ENCODE peak calls at places on chromosomes 12 and 14, in five cellular contexts. S, Y, N, J and K are unnamed samples.

GRCh38 chr12:102478416-102479098 is 1.8 kb downstream of the IGF1 start:
- DNase-seq in S (no peak), Y (peak), N (no peak), J (no peak), K (no peak)

GRCh38 chr14:74980398-74980745 is 22.3 kb upstream of the EIF2B2 start:
- DNase-seq in Y (no peak), J (no peak), N (no peak), S (no peak), K (no peak)

GRCh38 chr14:90781344-90781761 is 34.9 kb downstream of the TTC7B start:
- DNase-seq in S (no peak), N (no peak), Y (no peak), J (no peak), K (no peak)

GRCh38 chr12:122323311-122324019 is 57.2 kb upstream of the VPS33A start:
- DNase-seq in S (no peak), Y (no peak), N (no peak), J (no peak), K (no peak)

GRCh38 chr12:109934026-109934425 is 34.0 kb downstream of the TCHP start:
- DNase-seq in Y (peak), N (no peak), J (no peak), S (no peak), K (no peak)

GRCh38 chr12:85874064-85874463 is at the start of gene NTS:
- DNase-seq in S (no peak), J (no peak), Y (peak), N (no peak), K (no peak)

GRCh38 chr12:126361804-126362203 is 1296.6 kb downstream of the AACS start:
- DNase-seq in J (no peak), Y (no peak), S (no peak), N (no peak), K (no peak)

GRCh38 chr12:77847060-77847541 is 16.4 kb downstream of the NAV3 start:
- DNase-seq in Y (peak), S (no peak), N (peak), J (no peak), K (no peak)

GRCh38 chr12:32983968-32984367 is 87.4 kb upstream of the PKP2 start:
- DNase-seq in J (no peak), S (peak), Y (no peak), N (no peak), K (no peak)

GRCh38 chr12:2248901-2249381 is 196.2 kb downstream of the CACNA1C start:
- DNase-seq in J (peak), Y (peak), S (no peak), N (no peak), K (no peak)

GRCh38 chr14:104845834-104846441 is 19.1 kb upstream of the CEP170B start:
- DNase-seq in N (no peak), S (no peak), Y (no peak), J (no peak), K (no peak)

GRCh38 chr12:57461326-57461903 is 1.8 kb downstream of the GLI1 start:
- DNase-seq in Y (peak), S (peak), J (peak), N (peak), K (peak)

GRCh38 chr12:57464569-57464968 is 5.0 kb downstream of the GLI1 start:
- DNase-seq in J (no peak), S (no peak), Y (no peak), N (no peak), K (no peak)

GRCh38 chr12:57460457-57461325 is 1.1 kb downstream of the GLI1 start:
- DNase-seq in J (no peak), N (no peak), S (peak), Y (peak), K (peak)

GRCh38 chr12:57461904-57462306 is 2.3 kb downstream of the GLI1 start:
- DNase-seq in Y (peak), J (no peak), N (peak), S (no peak), K (no peak)

GRCh38 chr12:57462307-57463253 is 3.0 kb downstream of the GLI1 start:
- DNase-seq in N (peak), J (peak), Y (peak), S (peak), K (peak)
- TF ChIP-seq CTCF in N (peak), J (peak), Y (peak), S (peak), K (peak)

GRCh38 chr12:115194857-115195256 is 510.9 kb upstream of the TBX3 start:
- DNase-seq in N (no peak), S (no peak), J (no peak), Y (no peak), K (no peak)
- TF ChIP-seq CTCF in N (no peak), S (no peak), J (no peak), Y (no peak), K (no peak)

GRCh38 chr12:69566603-69567002 is 18.7 kb upstream of the CCT2 start:
- DNase-seq in N (no peak), J (no peak), Y (no peak), S (no peak), K (no peak)
- TF ChIP-seq CTCF in N (no peak), J (no peak), Y (no peak), S (peak), K (no peak)

GRCh38 chr14:20907214-20907613 is 16.0 kb downstream of the RNASE3 start:
- DNase-seq in N (no peak), J (no peak), S (no peak), Y (no peak), K (no peak)

GRCh38 chr14:20905661-20906060 is 14.5 kb downstream of the RNASE3 start:
- DNase-seq in Y (no peak), J (no peak), S (no peak), N (no peak), K (no peak)

DNA sequence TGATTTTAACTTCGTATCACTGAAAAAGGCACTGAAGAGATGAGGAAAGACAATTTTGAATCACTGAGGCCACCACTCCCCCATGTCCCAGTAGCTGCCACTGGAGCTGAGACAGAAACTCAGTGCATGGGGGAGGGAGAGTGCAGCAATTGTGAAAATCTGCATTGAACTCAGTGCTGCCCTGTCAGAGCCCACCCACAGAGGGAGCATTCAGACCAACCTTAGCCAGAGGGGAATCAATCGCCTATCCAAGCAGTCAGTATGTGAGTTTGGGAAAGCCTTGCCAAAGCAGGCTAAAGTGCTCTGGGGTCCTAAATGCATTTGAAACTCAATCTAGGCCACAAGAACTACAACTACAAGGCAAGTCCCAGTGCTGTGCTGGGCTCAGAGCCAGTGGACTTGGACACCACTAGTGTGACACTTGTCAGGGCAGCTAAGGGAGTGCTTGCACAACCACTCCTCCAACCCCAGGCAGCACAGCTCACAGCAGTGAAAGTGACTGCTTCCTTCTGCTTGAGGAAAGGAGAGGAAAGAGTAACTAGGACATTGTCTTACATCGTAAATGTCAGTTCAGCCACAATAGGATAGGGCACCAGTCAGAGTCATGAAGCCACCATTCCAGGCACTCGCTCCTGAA is 13.3 kb downstream of the RNASE3 start:
- DNase-seq in S (no peak), N (no peak), J (no peak), Y (no peak), K (no peak)
- TF ChIP-seq CTCF in S (peak), N (no peak), J (no peak), Y (no peak), K (no peak)

GRCh38 chr14:81329640-81330385 is 70.3 kb downstream of the STON2 start:
- DNase-seq in J (no peak), S (no peak), N (peak), Y (no peak), K (no peak)
- TF ChIP-seq CTCF in J (no peak), S (no peak), N (no peak), Y (no peak), K (no peak)

GRCh38 chr14:103001226-103001625 is 56.1 kb downstream of the CDC42BPB start:
- DNase-seq in N (no peak), S (no peak), J (no peak), Y (no peak), K (no peak)

GRCh38 chr14:103003351-103003615 is 54.1 kb downstream of the CDC42BPB start:
- DNase-seq in N (no peak), J (no peak), Y (no peak), S (no peak), K (no peak)

GRCh38 chr14:103003850-103004249 is 53.5 kb downstream of the CDC42BPB start:
- DNase-seq in Y (no peak), S (no peak), J (no peak), N (no peak), K (no peak)

GRCh38 chr14:103001651-103002396 is 55.5 kb downstream of the CDC42BPB start:
- DNase-seq in S (no peak), Y (peak), J (no peak), N (no peak), K (no peak)

GRCh38 chr14:103002578-103003350 is 54.6 kb downstream of the CDC42BPB start:
- DNase-seq in N (no peak), S (no peak), J (no peak), Y (peak), K (no peak)
- TF ChIP-seq CTCF in N (no peak), S (peak), J (no peak), Y (peak), K (no peak)

DNA sequence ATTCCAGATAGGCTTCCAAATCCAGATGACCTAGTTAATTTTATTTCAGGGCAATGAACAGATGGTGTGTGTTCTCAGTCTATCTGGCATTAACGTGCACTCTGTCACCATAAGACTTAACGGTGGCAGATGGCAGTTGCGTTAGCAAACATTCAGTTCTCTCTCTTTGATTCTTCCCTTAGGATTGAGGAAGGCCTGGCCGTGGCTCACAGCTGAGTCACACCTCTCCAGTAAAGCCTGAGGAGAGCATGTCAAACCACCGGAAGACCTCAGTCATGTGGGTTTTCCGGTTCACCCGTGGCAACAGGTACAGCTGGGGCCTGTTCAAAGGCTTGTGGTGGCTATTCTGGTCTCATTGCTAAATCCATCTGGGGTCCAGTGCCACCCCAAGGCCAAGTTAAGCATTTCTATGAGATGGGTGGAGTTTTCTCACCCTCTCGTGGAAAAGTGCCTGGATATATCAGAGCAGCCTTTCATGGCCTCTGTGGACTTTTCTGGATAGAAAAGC is 545.1 kb upstream of the ATP2B1 start:
- DNase-seq in N (peak), Y (peak), J (peak), S (peak), K (peak)
- TF ChIP-seq CTCF in N (peak), Y (peak), J (no peak), S (peak), K (no peak)

GRCh38 chr12:107493135-107493494 is 192.5 kb upstream of the PWP1 start:
- DNase-seq in Y (no peak), N (no peak), S (no peak), J (no peak), K (no peak)
- TF ChIP-seq CTCF in Y (no peak), N (no peak), S (no peak), J (no peak), K (no peak)

GRCh38 chr14:51959928-51960327 is 29.4 kb upstream of the RTRAF start:
- DNase-seq in S (no peak), Y (no peak), J (no peak), N (no peak), K (no peak)

GRCh38 chr14:51957950-51958349 is 31.4 kb upstream of the RTRAF start:
- DNase-seq in Y (no peak), J (no peak), S (no peak), N (no peak), K (no peak)

GRCh38 chr14:51950007-51950406 is 39.3 kb upstream of the RTRAF start:
- DNase-seq in J (no peak), S (no peak), Y (no peak), N (no peak), K (no peak)

GRCh38 chr14:51953996-51954395 is 35.4 kb upstream of the RTRAF start:
- DNase-seq in N (no peak), S (no peak), J (no peak), Y (no peak), K (no peak)

GRCh38 chr14:51954657-51955056 is 34.7 kb upstream of the RTRAF start:
- DNase-seq in J (no peak), N (no peak), Y (no peak), S (no peak), K (no peak)
- TF ChIP-seq CTCF in J (no peak), N (no peak), Y (peak), S (peak), K (no peak)